ENCODE peak calls at places on chromosomes 11 and 22, in four cellular contexts. L is GM12878, S is HepG2, Q is K562. B is an unnamed sample.

GRCh38 chr11:85316967-85317366 is 310.2 kb downstream of the DLG2 start:
- DNase-seq in Q (no peak), L (peak), S (no peak), B (no peak)

GRCh38 chr11:132840220-132840619 is 692.1 kb downstream of the OPCML start:
- DNase-seq in S (no peak), L (no peak), Q (no peak), B (no peak)

GRCh38 chr11:116525961-116526495 is 246.8 kb downstream of the BUD13 start:
- DNase-seq in Q (no peak), L (no peak), S (no peak), B (no peak)

GRCh38 chr22:36762687-36763260 is 13.1 kb downstream of the IFT27 start:
- DNase-seq in S (no peak), Q (no peak), L (no peak), B (no peak)

GRCh38 chr11:1196516-1197391 is 26.1 kb upstream of the MUC5B start:
- DNase-seq in S (no peak), Q (no peak), L (no peak), B (no peak)

GRCh38 chr11:66999555-66999954 is 23.4 kb upstream of the SYT12 start:
- DNase-seq in S (no peak), L (no peak), Q (no peak), B (no peak)

GRCh38 chr11:19712281-19713220 is at the start of gene NAV2:
- DNase-seq in Q (peak), S (peak), L (peak), B (peak)

GRCh38 chr11:74493816-74494630 is 499 bp upstream of the LIPT2 start:
- DNase-seq in L (peak), Q (no peak), S (no peak), B (no peak)

GRCh38 chr22:37020192-37020479 is 594 bp downstream of the MPST start:
- DNase-seq in S (no peak), L (no peak), Q (peak), B (peak)

GRCh38 chr11:25910090-25910489 is 421.8 kb upstream of the ANO3 start:
- DNase-seq in L (no peak), S (no peak), Q (no peak), B (no peak)

GRCh38 chr11:67544591-67545242 is 21.5 kb upstream of the CABP2 start:
- DNase-seq in L (no peak), Q (peak), S (no peak), B (no peak)

GRCh38 chr11:74321487-74322188 is 10.2 kb upstream of the P4HA3 start:
- DNase-seq in S (peak), Q (peak), L (no peak), B (peak)

GRCh38 chr11:88341852-88342251 is 4.3 kb upstream of the CTSC start:
- DNase-seq in Q (no peak), S (no peak), L (no peak), B (no peak)

GRCh38 chr11:85784907-85785306 is 26.0 kb downstream of the SYTL2 start:
- DNase-seq in S (no peak), Q (no peak), L (no peak), B (no peak)

GRCh38 chr22:26968873-26969272 is 311.5 kb downstream of the MIAT start:
- DNase-seq in Q (no peak), L (no peak), S (no peak), B (no peak)

GRCh38 chr11:72070486-72070885 is 9.9 kb downstream of the NUMA1 start:
- DNase-seq in S (no peak), L (no peak), Q (no peak), B (no peak)

GRCh38 chr22:50112151-50113118 is 22.6 kb downstream of the MOV10L1 start:
- DNase-seq in Q (no peak), S (no peak), L (no peak), B (no peak)

GRCh38 chr11:10899542-10899830 is 41.6 kb upstream of the ZBED5 start:
- DNase-seq in Q (peak), S (no peak), L (no peak), B (no peak)

GRCh38 chr22:18156878-18157713 is 7.1 kb downstream of the USP18 start:
- DNase-seq in Q (peak), L (no peak), S (peak), B (peak)

GRCh38 chr11:34405079-34405858 is 33.5 kb upstream of the CAT start:
- DNase-seq in S (no peak), Q (no peak), L (peak), B (no peak)

GRCh38 chr11:2565447-2566222 is 120.8 kb downstream of the KCNQ1 start:
- DNase-seq in S (no peak), L (no peak), Q (no peak), B (no peak)

GRCh38 chr11:2271077-2271326 is 614 bp upstream of the ASCL2 start:
- DNase-seq in S (no peak), L (no peak), Q (peak), B (no peak)

GRCh38 chr11:45413156-45413833 is 127.2 kb upstream of the SYT13 start:
- DNase-seq in S (no peak), L (no peak), Q (no peak), B (no peak)

GRCh38 chr22:37492428-37493344 is 6.5 kb upstream of the MFNG start:
- DNase-seq in L (no peak), Q (peak), S (no peak), B (peak)

GRCh38 chr11:73325036-73325981 is 17.2 kb downstream of the ARHGEF17 start:
- DNase-seq in Q (no peak), L (peak), S (peak), B (no peak)

GRCh38 chr22:43883012-43883661 is 8.7 kb downstream of the PNPLA5 start:
- DNase-seq in L (no peak), S (peak), Q (peak), B (peak)

GRCh38 chr22:42960146-42960509 is 54.8 kb downstream of the PACSIN2 start:
- DNase-seq in L (no peak), Q (no peak), S (peak), B (no peak)

GRCh38 chr11:72233056-72233772 is 8.6 kb downstream of the INPPL1 start:
- DNase-seq in L (no peak), S (no peak), Q (no peak), B (no peak)

GRCh38 chr22:46801331-46801811 is 38.9 kb downstream of the TBC1D22A start:
- DNase-seq in L (no peak), S (peak), Q (no peak), B (no peak)

GRCh38 chr11:65432133-65432650 is 9.6 kb downstream of the NEAT1 start:
- DNase-seq in L (no peak), Q (no peak), S (no peak), B (no peak)

GRCh38 chr11:2881974-2882362 is 3.6 kb downstream of the CDKN1C start:
- DNase-seq in L (no peak), S (no peak), Q (no peak), B (no peak)

GRCh38 chr11:74935285-74935684 is 13.6 kb downstream of the XRRA1 start:
- DNase-seq in S (no peak), Q (no peak), L (no peak), B (no peak)

GRCh38 chr22:50732681-50733080 is 5.3 kb upstream of the ACR start:
- DNase-seq in Q (no peak), L (no peak), S (no peak), B (no peak)

GRCh38 chr11:16404781-16405180 is 48.4 kb upstream of the SOX6 start:
- DNase-seq in Q (no peak), S (no peak), L (no peak), B (no peak)
- TF ChIP-seq BHLHE40 in Q (no peak), S (no peak), L (no peak), B (no peak)

DNA sequence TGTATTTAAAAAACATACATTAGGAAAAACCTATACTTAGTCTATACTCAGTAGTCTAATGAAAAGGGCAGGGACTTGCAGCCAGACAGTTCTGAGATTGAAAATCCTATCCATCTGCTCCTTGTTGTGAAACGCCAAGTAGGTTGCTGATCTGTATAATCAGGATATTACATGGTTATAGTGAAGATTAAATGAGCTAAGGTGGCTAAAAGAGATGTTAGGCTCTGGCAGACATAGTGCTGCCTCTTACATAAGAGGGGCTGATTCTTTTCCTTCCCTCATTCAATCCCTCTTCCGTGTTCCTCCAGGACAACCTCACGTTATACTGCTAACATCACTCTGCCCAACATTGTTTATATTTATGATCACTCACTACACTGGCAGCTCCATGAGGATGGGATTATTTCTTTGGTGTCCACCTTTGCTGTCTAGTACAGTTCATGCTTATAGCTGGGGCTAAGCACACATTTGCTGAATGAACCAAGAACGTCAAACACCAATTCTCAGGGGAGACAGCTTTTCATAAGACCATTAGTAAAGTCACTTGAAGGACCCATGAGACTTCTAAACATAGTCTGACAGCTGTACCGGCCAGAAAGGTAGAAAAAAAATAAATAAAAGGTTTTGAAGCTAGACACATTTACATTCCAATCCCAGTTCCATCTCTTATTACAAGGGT is 46.3 kb downstream of the GAB2 start:
- DNase-seq in L (no peak), Q (no peak), S (no peak), B (no peak)
- TF ChIP-seq SP1 in L (no peak), Q (no peak), S (no peak), B (no peak)

DNA sequence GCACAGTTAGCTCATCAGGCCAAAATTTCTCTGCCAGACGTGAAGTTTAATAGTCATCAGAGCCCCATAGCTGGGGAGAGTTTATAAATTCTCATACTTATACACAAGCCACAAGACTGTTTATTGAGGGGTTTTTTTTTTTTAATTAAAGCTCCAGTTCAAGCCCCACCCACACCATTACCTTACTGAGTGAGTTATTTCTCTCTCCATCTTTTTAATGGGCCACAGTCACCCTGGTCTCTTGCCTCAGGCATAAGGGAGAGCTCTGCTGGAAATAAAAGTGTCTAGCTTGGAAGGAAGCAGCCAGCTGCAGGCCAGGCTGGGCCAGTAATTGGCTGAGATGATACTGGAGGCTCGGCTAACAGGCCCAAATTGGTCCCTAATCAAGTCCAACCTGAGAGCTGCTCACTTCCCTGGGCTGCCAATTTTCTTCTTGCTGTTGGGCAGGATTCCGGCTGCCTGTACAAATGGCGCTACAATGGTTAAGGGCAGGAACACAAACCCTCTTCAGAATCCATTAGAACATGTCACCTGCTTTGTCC is 174.1 kb downstream of the INSC start:
- DNase-seq in Q (no peak), L (no peak), S (no peak), B (no peak)
- TF ChIP-seq FOXM1 in Q (no peak), L (no peak), S (no peak), B (no peak)

GRCh38 chr11:108121274-108122155 is at the start of gene ACAT1:
- DNase-seq in Q (peak), S (peak), L (peak), B (peak)

GRCh38 chr11:108112059-108112458 is 9.3 kb upstream of the ACAT1 start:
- DNase-seq in S (no peak), Q (no peak), L (no peak), B (no peak)

GRCh38 chr11:108111126-108111525 is 10.2 kb upstream of the ACAT1 start:
- DNase-seq in L (no peak), Q (no peak), S (no peak), B (no peak)

GRCh38 chr11:108117746-108118371 is 3.5 kb upstream of the ACAT1 start:
- DNase-seq in Q (no peak), S (peak), L (no peak), B (peak)

GRCh38 chr11:108115495-108116140 is 5.7 kb upstream of the ACAT1 start:
- DNase-seq in Q (no peak), L (no peak), S (no peak), B (no peak)
- TF ChIP-seq BHLHE40 in Q (no peak), L (no peak), S (no peak), B (no peak)

DNA sequence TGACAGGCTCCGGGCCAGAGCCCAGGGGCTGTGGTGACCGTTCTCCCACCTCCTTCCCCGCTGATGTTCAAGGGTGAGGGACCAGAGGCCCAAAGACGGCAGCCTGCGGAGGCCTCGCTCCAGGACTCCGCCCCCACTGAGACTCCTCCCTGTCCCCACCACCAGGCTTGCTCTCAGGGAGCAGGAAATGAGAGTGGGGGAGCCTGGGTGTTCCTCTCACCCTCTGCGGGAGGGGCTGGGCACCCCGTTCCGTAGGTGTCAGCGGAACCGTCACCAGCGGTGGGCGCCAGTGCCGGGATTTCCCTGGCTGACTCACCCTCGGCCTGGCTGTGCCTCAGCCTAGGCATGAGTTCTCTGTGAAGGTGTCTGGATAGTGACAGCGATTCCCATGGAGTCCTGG is 15.7 kb downstream of the DAGLA start:
- DNase-seq in Q (peak), S (no peak), L (peak), B (no peak)
- TF ChIP-seq SP1 in Q (no peak), S (no peak), L (no peak), B (no peak)

GRCh38 chr11:100878474-100878873 is 191.4 kb downstream of the ARHGAP42 start:
- DNase-seq in Q (no peak), L (no peak), S (no peak), B (no peak)
- TF ChIP-seq FOXM1 in Q (no peak), L (no peak), S (no peak), B (no peak)

DNA sequence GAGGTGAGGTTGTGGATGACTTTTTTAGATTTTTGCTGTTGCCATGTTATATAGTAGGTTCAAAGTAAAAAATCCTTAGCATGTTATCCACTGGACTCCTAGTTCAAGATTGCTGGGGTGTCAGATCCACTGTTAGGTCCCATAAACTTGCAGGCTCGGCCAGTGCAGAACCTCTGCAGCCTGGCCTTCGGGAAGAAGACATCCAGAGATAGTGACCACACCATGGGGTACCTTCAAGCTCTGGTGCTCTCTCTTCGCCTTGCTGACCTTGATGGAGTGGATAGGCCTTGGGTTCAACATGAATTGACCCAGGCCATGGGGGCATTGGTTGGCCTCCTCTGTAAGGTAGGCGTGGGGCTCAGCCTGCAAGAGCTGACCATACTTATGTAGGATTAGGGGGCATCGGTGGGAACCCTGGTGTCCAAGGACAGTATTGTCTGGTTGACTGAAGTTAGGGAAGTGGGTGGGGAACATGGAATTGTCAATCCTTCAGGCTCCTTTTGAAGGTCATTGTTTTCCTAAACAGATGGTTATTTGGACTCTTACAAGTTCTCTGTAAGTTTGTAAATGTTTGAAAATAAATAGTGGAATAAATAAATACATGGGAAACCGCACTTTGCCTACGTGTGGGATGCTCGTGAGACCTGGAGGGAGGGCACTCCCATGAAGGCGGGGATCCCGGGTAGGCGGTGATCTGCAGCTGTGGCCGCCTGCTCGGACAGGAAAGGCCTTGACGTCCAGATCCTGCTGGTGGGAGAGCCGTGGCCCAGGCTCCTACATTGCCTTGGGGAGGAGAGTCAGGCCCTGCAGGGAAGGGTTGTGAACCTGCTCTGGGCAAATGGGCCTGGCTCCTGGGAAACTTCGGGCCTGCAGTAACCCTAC is 37.1 kb downstream of the BCR start:
- DNase-seq in Q (peak), L (no peak), S (no peak), B (no peak)
- TF ChIP-seq BHLHE40 in Q (no peak), L (no peak), S (no peak), B (no peak)

GRCh38 chr11:83914995-83915394 is 628.8 kb upstream of the CCDC90B start:
- DNase-seq in Q (no peak), S (no peak), L (no peak), B (no peak)

GRCh38 chr11:83922318-83922717 is 636.2 kb upstream of the CCDC90B start:
- DNase-seq in Q (no peak), S (no peak), L (no peak), B (no peak)

GRCh38 chr11:83923961-83924360 is 637.8 kb upstream of the CCDC90B start:
- DNase-seq in S (no peak), Q (no peak), L (no peak), B (no peak)

GRCh38 chr11:83921447-83922192 is 635.5 kb upstream of the CCDC90B start:
- DNase-seq in Q (no peak), L (no peak), S (no peak), B (no peak)

DNA sequence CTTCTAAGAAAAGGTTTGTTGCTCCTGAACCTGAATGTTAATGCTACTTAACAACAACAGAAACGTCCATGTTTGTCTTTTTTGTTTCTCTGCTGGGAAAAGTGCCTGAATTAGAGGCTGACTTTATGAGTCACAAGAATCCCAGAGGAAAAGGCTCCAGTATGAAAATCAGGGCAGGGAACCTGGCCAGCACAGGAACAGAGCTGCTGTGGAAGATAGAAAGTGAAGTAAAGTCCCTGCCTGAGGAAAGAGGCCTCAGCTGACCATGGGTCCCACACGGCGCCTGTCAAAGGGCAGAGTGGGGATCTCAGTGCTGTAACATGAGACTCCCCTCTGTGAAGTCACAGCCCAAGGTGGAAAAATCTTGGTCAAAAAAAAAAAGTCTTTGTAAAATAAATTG is 632.3 kb upstream of the CCDC90B start:
- DNase-seq in S (no peak), L (no peak), Q (no peak), B (no peak)
- TF ChIP-seq SP1 in S (no peak), L (no peak), Q (no peak), B (no peak)

GRCh38 chr11:33388793-33389525 is 131.8 kb downstream of the HIPK3 start:
- DNase-seq in Q (no peak), S (no peak), L (no peak), B (no peak)

GRCh38 chr11:33387586-33387985 is 130.4 kb downstream of the HIPK3 start:
- DNase-seq in Q (no peak), S (no peak), L (peak), B (no peak)

GRCh38 chr11:33391188-33391892 is 134.2 kb downstream of the HIPK3 start:
- DNase-seq in L (no peak), S (no peak), Q (no peak), B (no peak)

GRCh38 chr11:33387996-33388395 is 130.8 kb downstream of the HIPK3 start:
- DNase-seq in Q (no peak), S (no peak), L (peak), B (no peak)

GRCh38 chr11:33389635-33390034 is 132.5 kb downstream of the HIPK3 start:
- DNase-seq in L (peak), S (no peak), Q (no peak), B (no peak)
- TF ChIP-seq FOXM1 in L (no peak), S (no peak), Q (no peak), B (no peak)